ENCODE peak calls at places on chromosomes 12 and 14, in seven cellular contexts. C is AG09309, H is Calu3, S is OCI-LY7, V is fibroblast of the aortic adventitia, R is PC-3, W is kidney. E is an unnamed sample.

GRCh38 chr12:83102499-83102898 is 415.8 kb downstream of the TMTC2 start:
- DNase-seq in C (no peak), H (no peak), S (no peak), V (peak; percentile 30), R (peak; percentile 5), W (no peak), E (no peak)

GRCh38 chr12:121167232-121167820 is 34.6 kb downstream of the P2RX7 start:
- DNase-seq in C (no peak), H (no peak), S (no peak), V (peak; percentile 11), R (no peak), W (no peak), E (no peak)

GRCh38 chr14:97838986-97839385 is 1041.8 kb downstream of the VRK1 start:
- DNase-seq in C (no peak), H (no peak), S (no peak), V (no peak), R (no peak), W (no peak), E (no peak)

GRCh38 chr14:65412881-65413738 is 580 bp downstream of the FUT8 start:
- DNase-seq in C (no peak), H (peak; percentile 16), S (peak; percentile 86), V (peak; percentile 64), R (peak; percentile 48), W (no peak), E (peak; percentile 28)

GRCh38 chr12:114703060-114703493 is 19.1 kb upstream of the TBX3 start:
- DNase-seq in C (no peak), H (no peak), S (no peak), V (no peak), R (no peak), W (no peak), E (no peak)

GRCh38 chr12:1870086-1870485 is 48.4 kb downstream of the CACNA2D4 start:
- DNase-seq in C (no peak), H (no peak), S (no peak), V (no peak), R (no peak), W (no peak), E (no peak)

GRCh38 chr14:92551066-92551841 is 37.7 kb downstream of the RIN3 start:
- DNase-seq in C (no peak), H (no peak), S (peak; percentile 54), V (no peak), R (no peak), W (no peak), E (no peak)

GRCh38 chr12:87603727-87604126 is 425.5 kb downstream of the C12orf50 start:
- DNase-seq in C (no peak), H (no peak), S (no peak), V (no peak), R (no peak), W (no peak), E (no peak)

GRCh38 chr12:50185975-50186663 is 18.9 kb upstream of the CERS5 start:
- DNase-seq in C (peak; percentile 89), H (no peak), S (no peak), V (peak; percentile 85), R (peak; percentile 45), W (no peak), E (no peak)

GRCh38 chr14:48792376-48793024 is 793.7 kb downstream of the RPS29 start:
- DNase-seq in C (no peak), H (no peak), S (no peak), V (no peak), R (no peak), W (no peak), E (peak; percentile 20)

GRCh38 chr12:108839890-108840230 is 17.5 kb downstream of the SSH1 start:
- DNase-seq in C (no peak), H (no peak), S (no peak), V (no peak), R (no peak), W (no peak), E (no peak)

GRCh38 chr12:33093534-33093933 is 197.0 kb upstream of the PKP2 start:
- DNase-seq in C (no peak), H (no peak), S (no peak), V (no peak), R (no peak), W (no peak), E (no peak)

GRCh38 chr14:80637726-80638619 is 303.6 kb downstream of the CEP128 start:
- DNase-seq in C (peak; percentile 46), H (peak; percentile 2), S (no peak), V (no peak), R (peak; percentile 38), W (no peak), E (no peak)

GRCh38 chr14:87888136-87888999 is 104.6 kb downstream of the GALC start:
- DNase-seq in C (no peak), H (peak; percentile 11), S (peak; percentile 26), V (peak; percentile 19), R (peak; percentile 31), W (no peak), E (no peak)
- TF ChIP-seq CTCF in C (peak; percentile 71), H (no peak), S (peak; percentile 82), V (peak; percentile 62), R (peak; percentile 62), W (peak; percentile 35), E (peak; percentile 16)

GRCh38 chr14:100748944-100749343 is 22.3 kb downstream of the DLK1 start:
- DNase-seq in C (no peak), H (no peak), S (no peak), V (no peak), R (no peak), W (peak; percentile 51), E (no peak)
- TF ChIP-seq CTCF in C (no peak), H (no peak), S (no peak), V (no peak), R (no peak), W (no peak), E (no peak)

GRCh38 chr14:50045837-50046236 is 70.5 kb downstream of the VCPKMT start:
- DNase-seq in C (no peak), H (no peak), S (no peak), V (no peak), R (no peak), W (no peak), E (no peak)

GRCh38 chr14:50047274-50047676 is 69.1 kb downstream of the VCPKMT start:
- DNase-seq in C (no peak), H (peak; percentile 52), S (peak; percentile 76), V (no peak), R (peak; percentile 80), W (peak; percentile 52), E (no peak)

GRCh38 chr14:50044040-50044651 is 72.2 kb downstream of the VCPKMT start:
- DNase-seq in C (no peak), H (no peak), S (peak; percentile 26), V (no peak), R (no peak), W (no peak), E (no peak)

GRCh38 chr14:50041980-50042379 is 74.4 kb downstream of the VCPKMT start:
- DNase-seq in C (no peak), H (no peak), S (no peak), V (no peak), R (no peak), W (no peak), E (no peak)

GRCh38 chr14:50045039-50045711 is 71.2 kb downstream of the VCPKMT start:
- DNase-seq in C (peak; percentile 63), H (peak; percentile 78), S (peak; percentile 77), V (peak; percentile 92), R (peak; percentile 97), W (peak; percentile 92), E (peak; percentile 72)
- TF ChIP-seq CTCF in C (no peak), H (no peak), S (no peak), V (no peak), R (peak; percentile 31), W (peak; percentile 5), E (no peak)

GRCh38 chr12:52380271-52380694 is 5.2 kb downstream of the KRT84 start:
- DNase-seq in C (no peak), H (peak; percentile 50), S (no peak), V (peak; percentile 9), R (peak; percentile 54), W (no peak), E (peak; percentile 60)
- TF ChIP-seq CTCF in C (peak; percentile 67), H (no peak), S (peak; percentile 72), V (peak; percentile 55), R (peak; percentile 75), W (peak; percentile 29), E (peak; percentile 10)

DNA sequence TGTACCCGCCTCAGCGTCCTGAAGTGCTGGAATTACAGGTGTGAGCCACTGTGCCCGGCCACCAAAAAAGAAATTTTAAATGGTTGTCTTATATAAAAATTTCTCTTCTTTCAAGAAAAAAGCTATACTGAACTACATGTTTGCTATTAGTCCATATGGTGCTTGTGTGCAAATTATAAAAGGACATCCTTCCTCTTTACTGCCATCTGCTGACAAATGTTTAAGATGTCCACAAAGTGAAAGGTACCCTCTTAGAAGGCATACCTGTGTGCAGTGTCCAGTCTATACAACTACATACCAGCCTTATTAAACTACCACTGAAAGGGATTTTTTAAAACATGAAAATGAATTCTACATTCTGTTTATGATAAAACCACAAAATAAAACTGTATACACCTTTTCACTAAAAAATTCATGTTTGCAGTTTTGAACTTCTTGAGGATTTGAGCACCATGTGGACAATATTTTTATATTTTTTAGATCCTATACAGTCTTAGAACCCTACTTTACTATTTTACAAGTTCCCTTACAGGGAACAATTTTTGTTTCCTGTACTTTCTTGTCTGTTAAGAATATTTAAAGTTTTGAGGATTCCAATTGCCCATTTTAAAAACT is 32.8 kb upstream of the TOMM20L start:
- DNase-seq in C (no peak), H (no peak), S (peak; percentile 56), V (peak; percentile 27), R (peak; percentile 85), W (no peak), E (no peak)
- TF ChIP-seq CTCF in C (peak; percentile 25), H (no peak), S (peak; percentile 74), V (peak; percentile 30), R (peak; percentile 87), W (peak; percentile 27), E (peak; percentile 8)

DNA sequence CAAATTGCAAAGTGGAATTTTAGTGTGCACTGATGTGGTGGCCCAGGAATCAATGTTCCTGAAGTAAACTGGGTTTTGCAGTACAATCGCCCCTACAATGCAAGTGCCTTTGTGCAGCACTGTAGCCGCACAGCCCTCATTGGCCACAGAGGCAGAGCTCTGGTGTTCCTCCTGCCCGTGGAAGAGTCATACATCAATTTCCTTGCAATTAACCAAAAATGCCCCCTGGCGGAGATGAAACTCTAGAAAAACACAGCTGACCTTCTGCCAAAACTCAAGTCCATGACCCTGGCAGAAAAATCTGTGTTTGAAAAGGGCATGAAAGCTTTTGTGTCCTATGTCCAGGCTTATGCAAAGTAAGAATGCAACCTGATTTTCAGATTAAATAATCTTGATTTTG is 117.9 kb upstream of the PRB2 start:
- DNase-seq in C (no peak), H (no peak), S (peak; percentile 28), V (no peak), R (peak; percentile 36), W (no peak), E (no peak)
- TF ChIP-seq CTCF in C (peak; percentile 25), H (no peak), S (peak; percentile 61), V (no peak), R (peak; percentile 44), W (no peak), E (no peak)